ENCODE peak calls at places on chromosomes 1 and 21, in four cellular contexts. One of them, this sample, is unnamed.

GRCh38 chr1:28190996-28191645 is 14.6 kb upstream of the PTAFR start:
- DNase-seq in ovary: no peak
- DNase-seq in lower leg skin: no peak
- DNase-seq in sigmoid colon: peak
- DNase-seq in this sample: no peak

GRCh38 chr1:59596432-59596831 is 218.3 kb upstream of the HOOK1 start:
- DNase-seq in ovary: no peak
- DNase-seq in lower leg skin: no peak
- DNase-seq in sigmoid colon: no peak
- DNase-seq in this sample: peak

GRCh38 chr1:164645921-164646320 is 86.9 kb downstream of the PBX1 start:
- DNase-seq in ovary: no peak
- DNase-seq in lower leg skin: no peak
- DNase-seq in sigmoid colon: no peak
- DNase-seq in this sample: no peak

GRCh38 chr1:198700016-198700392 is 61.2 kb downstream of the PTPRC start:
- DNase-seq in ovary: no peak
- DNase-seq in lower leg skin: no peak
- DNase-seq in sigmoid colon: no peak
- DNase-seq in this sample: no peak

GRCh38 chr1:156750191-156750931 is 1.1 kb downstream of the HDGF start:
- DNase-seq in ovary: peak
- DNase-seq in lower leg skin: no peak
- DNase-seq in sigmoid colon: no peak
- DNase-seq in this sample: no peak

GRCh38 chr1:10737268-10737624 is 59.2 kb downstream of the CASZ1 start:
- DNase-seq in ovary: no peak
- DNase-seq in lower leg skin: no peak
- DNase-seq in sigmoid colon: no peak
- DNase-seq in this sample: no peak

GRCh38 chr1:182054698-182055326 is 6.7 kb downstream of the ZNF648 start:
- DNase-seq in ovary: no peak
- DNase-seq in lower leg skin: peak
- DNase-seq in sigmoid colon: no peak
- DNase-seq in this sample: peak

GRCh38 chr1:230250676-230251075 is 175.5 kb downstream of the PGBD5 start:
- DNase-seq in ovary: no peak
- DNase-seq in lower leg skin: no peak
- DNase-seq in sigmoid colon: no peak
- DNase-seq in this sample: no peak

GRCh38 chr21:31282095-31282709 is 61.9 kb downstream of the TIAM1 start:
- DNase-seq in ovary: no peak
- DNase-seq in lower leg skin: no peak
- DNase-seq in sigmoid colon: no peak
- DNase-seq in this sample: peak

GRCh38 chr21:45836268-45836655 is 145.3 kb upstream of the COL6A1 start:
- DNase-seq in ovary: no peak
- DNase-seq in lower leg skin: no peak
- DNase-seq in sigmoid colon: no peak
- DNase-seq in this sample: no peak

GRCh38 chr1:201543871-201544521 is 5.1 kb downstream of the NAV1 start:
- DNase-seq in ovary: no peak
- DNase-seq in lower leg skin: no peak
- DNase-seq in sigmoid colon: no peak
- DNase-seq in this sample: no peak

GRCh38 chr1:155261888-155262673 is at the start of gene SCAMP3:
- DNase-seq in ovary: peak
- DNase-seq in lower leg skin: peak
- DNase-seq in sigmoid colon: peak
- DNase-seq in this sample: peak
- TF ChIP-seq POLR2A in ovary: peak
- TF ChIP-seq POLR2A in lower leg skin: no peak
- TF ChIP-seq POLR2A in sigmoid colon: peak
- TF ChIP-seq POLR2A in this sample: peak

GRCh38 chr1:34188985-34189384 is 12.3 kb downstream of the C1orf94 start:
- DNase-seq in ovary: no peak
- DNase-seq in lower leg skin: no peak
- DNase-seq in sigmoid colon: no peak
- DNase-seq in this sample: no peak
- TF ChIP-seq POLR2A in ovary: no peak
- TF ChIP-seq POLR2A in lower leg skin: no peak
- TF ChIP-seq POLR2A in sigmoid colon: no peak
- TF ChIP-seq POLR2A in this sample: no peak

DNA sequence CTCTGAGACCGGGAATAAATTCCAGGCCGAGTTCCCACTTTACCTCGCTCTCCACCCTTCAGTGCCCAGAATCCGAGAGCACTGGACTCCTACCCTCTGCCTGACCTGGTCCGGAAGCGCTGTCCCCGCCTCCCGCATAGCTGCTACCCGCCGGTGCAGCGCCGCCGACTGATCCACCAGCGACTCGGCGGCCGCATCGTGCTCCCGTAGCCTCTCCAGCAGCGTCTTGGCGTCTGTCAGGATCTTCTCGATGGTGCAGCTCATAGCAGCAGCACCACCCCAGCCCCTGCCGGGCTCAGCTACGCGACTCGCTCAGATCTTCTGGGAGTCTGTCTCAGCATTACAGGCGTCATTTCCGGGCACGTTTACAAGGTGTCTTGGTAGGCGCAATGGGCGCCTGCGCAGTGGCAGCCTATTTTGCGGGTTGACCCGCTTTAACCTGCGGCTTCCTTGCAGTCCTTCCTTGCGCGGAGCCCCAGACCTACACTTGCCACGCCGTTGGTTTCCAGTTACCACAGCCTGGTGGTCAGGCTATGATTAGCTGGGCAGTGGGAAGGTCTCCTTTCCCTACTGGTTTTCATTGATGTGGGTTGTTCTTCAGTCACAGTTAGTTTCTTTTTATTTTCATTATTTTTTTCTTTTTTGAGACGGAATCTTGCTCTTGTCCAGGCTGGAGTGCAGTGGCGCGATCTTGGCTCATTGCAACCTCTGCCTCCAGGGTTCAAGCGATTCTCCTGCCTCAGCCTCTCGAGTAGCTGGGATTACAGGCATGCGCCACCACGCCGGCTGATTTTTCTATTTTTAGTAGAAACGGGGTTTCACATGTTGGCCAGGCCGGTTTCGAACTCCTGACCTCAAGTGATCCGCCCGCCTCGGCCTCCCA is at the start of gene SIKE1:
- DNase-seq in ovary: peak
- DNase-seq in lower leg skin: peak
- DNase-seq in sigmoid colon: peak
- DNase-seq in this sample: peak
- TF ChIP-seq POLR2A in ovary: peak
- TF ChIP-seq POLR2A in lower leg skin: no peak
- TF ChIP-seq POLR2A in sigmoid colon: peak
- TF ChIP-seq POLR2A in this sample: peak

GRCh38 chr1:223010552-223011229 is 132.4 kb downstream of the TLR5 start:
- DNase-seq in ovary: no peak
- DNase-seq in lower leg skin: no peak
- DNase-seq in sigmoid colon: no peak
- DNase-seq in this sample: no peak

GRCh38 chr1:223012176-223012788 is 130.8 kb downstream of the TLR5 start:
- DNase-seq in ovary: no peak
- DNase-seq in lower leg skin: no peak
- DNase-seq in sigmoid colon: no peak
- DNase-seq in this sample: no peak

GRCh38 chr1:223008808-223009207 is 134.2 kb downstream of the TLR5 start:
- DNase-seq in ovary: no peak
- DNase-seq in lower leg skin: no peak
- DNase-seq in sigmoid colon: no peak
- DNase-seq in this sample: no peak

GRCh38 chr1:223009421-223009820 is 133.6 kb downstream of the TLR5 start:
- DNase-seq in ovary: no peak
- DNase-seq in lower leg skin: no peak
- DNase-seq in sigmoid colon: no peak
- DNase-seq in this sample: no peak

GRCh38 chr1:223011230-223011856 is 131.7 kb downstream of the TLR5 start:
- DNase-seq in ovary: no peak
- DNase-seq in lower leg skin: no peak
- DNase-seq in sigmoid colon: no peak
- DNase-seq in this sample: no peak
- TF ChIP-seq POLR2A in ovary: no peak
- TF ChIP-seq POLR2A in lower leg skin: no peak
- TF ChIP-seq POLR2A in sigmoid colon: no peak
- TF ChIP-seq POLR2A in this sample: no peak

GRCh38 chr1:218345673-218346390 is 696 bp downstream of the TGFB2 start:
- DNase-seq in ovary: peak
- DNase-seq in lower leg skin: peak
- DNase-seq in sigmoid colon: peak
- DNase-seq in this sample: no peak

GRCh38 chr1:218346391-218347204 is 1.5 kb downstream of the TGFB2 start:
- DNase-seq in ovary: peak
- DNase-seq in lower leg skin: no peak
- DNase-seq in sigmoid colon: peak
- DNase-seq in this sample: no peak

GRCh38 chr1:218347713-218348627 is 2.8 kb downstream of the TGFB2 start:
- DNase-seq in ovary: no peak
- DNase-seq in lower leg skin: no peak
- DNase-seq in sigmoid colon: peak
- DNase-seq in this sample: no peak

GRCh38 chr1:218347316-218347712 is 2.2 kb downstream of the TGFB2 start:
- DNase-seq in ovary: peak
- DNase-seq in lower leg skin: no peak
- DNase-seq in sigmoid colon: peak
- DNase-seq in this sample: no peak

DNA sequence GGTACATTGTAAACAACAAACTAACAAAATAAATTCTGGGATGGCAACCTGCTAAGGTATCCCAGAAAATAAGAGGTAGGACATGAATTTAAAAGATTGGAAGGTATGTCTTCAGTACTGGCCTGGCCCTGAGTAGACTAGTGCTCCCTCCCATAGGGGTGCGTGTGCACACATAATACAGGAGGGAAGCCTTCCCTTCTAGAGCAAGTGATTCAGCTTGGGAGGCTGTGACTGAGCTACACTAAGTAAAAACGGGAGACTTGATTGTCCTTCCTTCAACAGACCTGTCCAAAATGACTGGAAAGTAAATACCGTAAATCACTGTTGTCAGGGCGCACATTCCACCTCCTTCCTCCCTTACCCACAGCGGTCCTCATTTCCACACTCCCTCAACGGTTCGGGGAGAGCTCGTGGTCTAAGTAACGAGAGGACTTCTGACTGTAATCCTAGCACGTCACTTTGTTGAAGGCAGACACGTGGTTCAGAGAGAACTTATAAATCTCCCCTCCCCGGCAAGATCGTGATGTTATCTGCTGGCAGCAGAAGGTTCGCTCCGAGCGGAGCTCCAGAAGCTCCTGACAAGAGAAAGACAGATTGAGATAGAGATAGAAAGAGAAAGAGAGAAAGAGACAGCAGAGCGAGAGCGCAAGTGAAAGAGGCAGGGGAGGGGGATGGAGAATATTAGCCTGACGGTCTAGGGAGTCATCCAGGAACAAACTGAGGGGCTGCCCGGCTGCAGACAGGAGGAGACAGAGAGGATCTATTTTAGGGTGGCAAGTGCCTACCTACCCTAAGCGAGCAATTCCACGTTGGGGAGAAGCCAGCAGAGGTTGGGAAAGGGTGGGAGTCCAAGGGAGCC is at the start of gene TGFB2:
- DNase-seq in ovary: peak
- DNase-seq in lower leg skin: peak
- DNase-seq in sigmoid colon: peak
- DNase-seq in this sample: no peak
- TF ChIP-seq POLR2A in ovary: peak
- TF ChIP-seq POLR2A in lower leg skin: peak
- TF ChIP-seq POLR2A in sigmoid colon: peak
- TF ChIP-seq POLR2A in this sample: peak

DNA sequence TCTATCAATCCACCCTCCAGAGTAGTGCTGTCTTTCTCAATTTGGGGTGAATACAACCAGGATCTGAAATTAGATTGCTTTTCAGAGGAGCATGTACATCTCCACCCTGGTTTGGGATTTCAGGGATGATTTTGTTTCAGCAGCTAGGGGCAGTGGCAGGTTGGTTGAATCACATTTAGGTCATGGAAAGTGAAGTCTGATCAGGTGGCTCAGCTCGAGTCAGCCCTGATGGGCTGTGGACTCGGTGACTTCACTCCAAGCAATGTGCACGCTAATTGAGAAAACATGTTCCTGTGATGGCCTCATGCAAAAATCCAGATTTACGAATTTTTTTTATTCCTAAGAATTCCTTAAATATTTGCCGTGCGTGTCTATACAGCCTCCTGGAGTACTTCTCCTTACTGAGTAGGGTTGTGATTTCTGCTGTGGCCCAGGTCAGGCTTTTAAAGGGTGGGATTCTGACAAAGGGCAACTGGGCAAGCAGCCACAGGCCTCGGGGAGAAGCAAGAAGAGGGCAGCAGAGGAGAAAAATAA is 7.5 kb downstream of the NGF start:
- DNase-seq in ovary: peak
- DNase-seq in lower leg skin: no peak
- DNase-seq in sigmoid colon: no peak
- DNase-seq in this sample: no peak
- TF ChIP-seq POLR2A in ovary: no peak
- TF ChIP-seq POLR2A in lower leg skin: no peak
- TF ChIP-seq POLR2A in sigmoid colon: no peak
- TF ChIP-seq POLR2A in this sample: no peak

DNA sequence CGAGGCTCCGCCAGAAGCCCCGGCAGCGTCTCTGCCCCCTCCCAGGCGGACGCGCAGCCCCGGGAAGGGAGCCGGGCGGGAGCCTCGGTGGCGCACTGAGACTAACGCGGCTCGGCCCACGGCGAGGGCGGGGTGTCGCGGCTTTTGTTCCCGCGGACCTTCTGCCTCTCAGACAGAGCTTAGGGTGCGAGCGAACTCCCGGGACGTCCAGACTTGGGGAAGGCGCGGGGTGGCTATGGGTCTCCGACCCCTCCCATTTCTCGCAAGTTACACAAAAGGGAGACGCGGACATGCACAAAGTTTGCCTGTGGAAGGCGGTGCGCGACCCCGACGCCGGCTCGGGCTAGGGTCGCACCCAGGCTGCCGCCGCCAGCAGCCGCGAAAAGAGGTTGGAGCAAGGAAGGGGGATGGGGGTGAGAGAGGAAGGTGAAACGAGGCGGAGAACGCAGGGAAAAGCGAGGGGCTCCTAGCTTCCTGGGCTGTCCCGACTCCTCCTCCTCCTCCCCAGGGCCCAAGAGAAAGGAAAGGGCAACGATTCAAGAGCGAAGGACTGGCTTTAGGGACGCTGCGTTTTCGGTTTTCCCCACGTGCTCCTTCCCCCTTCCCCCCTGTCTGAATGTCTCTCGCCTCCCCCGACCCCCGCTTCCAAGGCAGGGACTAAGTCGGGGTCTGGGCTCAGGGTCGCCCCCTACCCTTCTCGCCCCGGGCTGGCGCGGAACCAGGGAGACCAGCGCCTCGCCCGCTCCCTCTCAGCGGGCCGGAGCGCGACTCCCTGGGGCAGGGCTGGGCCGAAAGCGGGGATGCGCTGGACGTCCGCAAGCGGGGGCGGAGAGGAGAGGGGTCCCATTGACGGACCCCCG is 729 bp downstream of the APP start:
- DNase-seq in ovary: peak
- DNase-seq in lower leg skin: peak
- DNase-seq in sigmoid colon: peak
- DNase-seq in this sample: peak
- TF ChIP-seq POLR2A in ovary: peak
- TF ChIP-seq POLR2A in lower leg skin: no peak
- TF ChIP-seq POLR2A in sigmoid colon: no peak
- TF ChIP-seq POLR2A in this sample: peak

This sample was measured in H54.